ENCODE peak calls at places on chromosome 17, in eight cellular contexts. S is brain microvascular endothelial cell, M is fibroblast of the aortic adventitia, D is stomach, K is esophagus squamous epithelium, E is fibroblast of mammary gland, O is spleen, B is uterus. P is an unnamed sample.
A peak's percentile ranks its signal among the peaks of the same experiment; 100 is the strongest.

GRCh38 chr17:75152971-75153853 is 1.1 kb downstream of the JPT1 start:
- DNase-seq in S (no peak), M (no peak), D (no peak), K (no peak), E (peak; percentile 37), O (peak; percentile 80), B (no peak), P (no peak)

GRCh38 chr17:1598399-1599095 is 30.1 kb downstream of the SLC43A2 start:
- DNase-seq in S (no peak), M (no peak), D (no peak), K (no peak), E (no peak), O (no peak), B (no peak), P (no peak)

GRCh38 chr17:31825961-31826691 is 32.9 kb downstream of the COPRS start:
- DNase-seq in S (no peak), M (peak; percentile 14), D (no peak), K (no peak), E (peak; percentile 54), O (no peak), B (no peak), P (no peak)

GRCh38 chr17:14019186-14019956 is 49.9 kb upstream of the COX10 start:
- DNase-seq in S (peak; percentile 55), M (peak; percentile 52), D (no peak), K (no peak), E (peak; percentile 72), O (no peak), B (no peak), P (no peak)

GRCh38 chr17:83181991-83182619 is 102.7 kb downstream of the METRNL start:
- DNase-seq in S (no peak), M (no peak), D (no peak), K (no peak), E (no peak), O (no peak), B (no peak), P (no peak)

GRCh38 chr17:8865811-8866210 is 1.7 kb downstream of the PIK3R6 start:
- DNase-seq in S (no peak), M (no peak), D (no peak), K (no peak), E (no peak), O (no peak), B (no peak), P (no peak)

GRCh38 chr17:67260051-67260987 is 15.3 kb upstream of the HELZ start:
- DNase-seq in S (peak; percentile 79), M (peak; percentile 88), D (no peak), K (no peak), E (peak; percentile 87), O (no peak), B (peak; percentile 41), P (no peak)

GRCh38 chr17:77208217-77208808 is 67.5 kb downstream of the SEC14L1 start:
- DNase-seq in S (peak; percentile 41), M (peak; percentile 66), D (peak; percentile 73), K (no peak), E (peak; percentile 54), O (no peak), B (peak; percentile 46), P (no peak)

DNA sequence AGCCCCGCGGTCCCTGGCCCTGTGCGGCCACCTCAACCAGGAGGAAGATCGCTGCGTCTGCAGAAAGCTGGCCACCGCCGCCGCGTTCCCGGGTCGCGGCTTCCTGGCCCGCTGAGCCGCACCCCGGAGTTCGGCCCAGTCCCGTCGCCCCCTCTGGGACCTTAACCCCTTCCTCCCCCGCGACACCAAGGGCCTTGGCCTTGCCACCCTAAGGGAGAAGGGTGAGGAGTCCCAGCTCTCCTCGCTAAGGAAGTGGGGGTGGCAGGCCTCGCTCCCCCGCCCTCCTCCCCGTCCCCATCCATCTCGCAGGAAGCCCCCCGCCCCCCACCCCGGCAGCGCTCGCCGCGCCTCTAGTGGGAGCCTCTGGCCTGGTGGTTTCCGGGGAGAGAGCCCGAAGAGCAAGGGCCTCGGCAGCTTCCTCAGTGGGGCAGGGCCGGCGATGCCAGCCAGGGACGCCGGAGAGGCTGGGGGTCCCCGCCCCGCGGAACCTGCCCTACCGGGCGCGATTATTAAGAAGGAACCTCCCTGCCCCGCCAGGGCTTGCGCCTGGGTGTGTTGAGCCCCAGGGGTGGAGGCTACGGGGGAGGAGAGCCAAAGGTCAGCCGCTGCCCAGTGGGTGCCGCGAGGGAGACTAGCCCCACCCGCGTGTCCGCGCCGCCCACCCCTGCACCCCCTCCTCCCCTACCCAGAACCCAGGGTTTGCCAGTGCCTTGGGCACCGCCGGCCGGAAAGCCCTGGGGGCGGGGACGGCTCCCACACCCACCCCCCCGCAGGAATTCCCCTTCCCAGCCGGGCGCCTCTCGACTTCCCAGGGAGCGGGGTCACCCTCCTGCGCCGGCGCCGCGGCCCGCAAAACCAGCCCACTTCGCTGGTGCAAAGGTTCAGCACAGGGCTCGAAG is 6.8 kb downstream of the CBX4 start:
- DNase-seq in S (no peak), M (no peak), D (peak; percentile 55), K (no peak), E (no peak), O (no peak), B (no peak), P (no peak)
- H3K4me3 ChIP-seq in S (peak overlapping the region; percentile 30), M (no peak overlapping the region), D (peak overlapping the region; percentile 33), K (peak overlapping the region; percentile 58), E (no peak overlapping the region), O (no peak overlapping the region), B (no peak overlapping the region), P (no peak overlapping the region)

GRCh38 chr17:63697341-63698286 is 2.3 kb downstream of the LIMD2 start:
- DNase-seq in S (peak; percentile 31), M (peak; percentile 25), D (peak; percentile 73), K (no peak), E (peak; percentile 32), O (peak; percentile 96), B (no peak), P (peak; percentile 87)
- TF ChIP-seq CTCF in S (peak; percentile 71), M (peak; percentile 41), D (peak; percentile 37), K (peak; percentile 56), E (peak; percentile 42), O (peak; percentile 92), B (peak; percentile 14), P (peak; percentile 77)

GRCh38 chr17:78709119-78709681 is 72.9 kb downstream of the CYTH1 start:
- DNase-seq in S (no peak), M (no peak), D (peak; percentile 21), K (no peak), E (no peak), O (no peak), B (no peak), P (peak; percentile 82)

GRCh38 chr17:78707923-78708322 is 74.2 kb downstream of the CYTH1 start:
- DNase-seq in S (no peak), M (no peak), D (no peak), K (no peak), E (no peak), O (no peak), B (no peak), P (no peak)

GRCh38 chr17:78707016-78707415 is 75.1 kb downstream of the CYTH1 start:
- DNase-seq in S (peak; percentile 24), M (no peak), D (no peak), K (no peak), E (no peak), O (no peak), B (no peak), P (no peak)

GRCh38 chr17:78709688-78710290 is 72.3 kb downstream of the CYTH1 start:
- DNase-seq in S (no peak), M (no peak), D (no peak), K (no peak), E (no peak), O (no peak), B (no peak), P (no peak)

DNA sequence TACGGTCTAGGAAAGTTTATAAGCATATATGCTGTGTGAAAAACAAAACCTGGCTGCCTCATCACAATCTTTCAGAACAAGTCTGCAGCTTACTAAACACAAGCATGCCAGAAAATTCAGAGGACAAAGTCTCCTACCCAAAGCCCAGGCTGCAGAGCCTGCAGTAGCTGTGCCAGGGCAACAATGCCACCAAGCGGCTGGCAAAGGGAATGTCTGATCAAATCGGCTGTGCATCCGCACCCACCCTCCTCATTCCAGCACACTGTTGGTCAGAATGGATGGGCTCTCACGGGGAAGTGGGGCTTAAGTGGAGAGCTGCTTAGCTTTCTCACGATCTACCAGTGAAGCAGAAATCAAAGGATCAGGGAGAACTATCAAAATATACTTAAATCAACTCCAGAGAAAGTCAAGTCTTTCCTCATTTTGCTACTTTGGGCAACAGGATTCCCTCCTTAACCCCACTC is 73.5 kb downstream of the CYTH1 start:
- DNase-seq in S (peak; percentile 64), M (peak; percentile 83), D (peak; percentile 72), K (no peak), E (peak; percentile 75), O (peak; percentile 88), B (peak; percentile 58), P (peak; percentile 77)
- H3K4me3 ChIP-seq in S (no peak overlapping the region), M (no peak overlapping the region), D (no peak overlapping the region), K (no peak overlapping the region), E (no peak overlapping the region), O (no peak overlapping the region), B (no peak overlapping the region), P (peak overlapping the region; percentile 10)

GRCh38 chr17:16422416-16422815 is 7.0 kb downstream of the TRPV2 start:
- DNase-seq in S (no peak), M (no peak), D (no peak), K (no peak), E (no peak), O (no peak), B (no peak), P (no peak)
- TF ChIP-seq CTCF in S (no peak), M (no peak), D (no peak), K (no peak), E (no peak), O (no peak), B (no peak), P (no peak)

GRCh38 chr17:28718317-28718672 is 627 bp upstream of the RAB34 start:
- DNase-seq in S (no peak), M (peak; percentile 55), D (no peak), K (no peak), E (no peak), O (no peak), B (no peak), P (no peak)
- H3K4me3 ChIP-seq in S (peak overlapping the region; percentile 85), M (peak overlapping the region; percentile 99), D (peak overlapping the region; percentile 56), K (peak overlapping the region; percentile 93), E (peak overlapping the region; percentile 68), O (no peak overlapping the region), B (peak overlapping the region; percentile 54), P (no peak overlapping the region)

GRCh38 chr17:40883031-40883430 is 2.0 kb downstream of the KRT20 start:
- DNase-seq in S (no peak), M (no peak), D (no peak), K (no peak), E (no peak), O (no peak), B (no peak), P (no peak)

GRCh38 chr17:40888321-40888720 is 3.3 kb upstream of the KRT20 start:
- DNase-seq in S (no peak), M (no peak), D (no peak), K (no peak), E (no peak), O (no peak), B (no peak), P (no peak)

GRCh38 chr17:40883960-40884359 is 1.1 kb downstream of the KRT20 start:
- DNase-seq in S (no peak), M (no peak), D (no peak), K (no peak), E (no peak), O (no peak), B (no peak), P (no peak)

GRCh38 chr17:40886090-40886489 is 1.0 kb upstream of the KRT20 start:
- DNase-seq in S (peak; percentile 13), M (no peak), D (no peak), K (no peak), E (peak; percentile 39), O (no peak), B (no peak), P (no peak)

GRCh38 chr17:40884708-40885512 is at the start of gene KRT20:
- DNase-seq in S (no peak), M (no peak), D (no peak), K (no peak), E (no peak), O (no peak), B (no peak), P (no peak)
- TF ChIP-seq CTCF in S (peak; percentile 22), M (peak; percentile 24), D (no peak), K (no peak), E (peak; percentile 22), O (no peak), B (no peak), P (no peak)